ENCODE peak calls at places on chromosomes 2 and 18, in eight cellular contexts. One of them, this sample, is unnamed.

GRCh38 chr2:38691994-38692393 is 26.1 kb downstream of the GALM start:
- DNase-seq in adrenal gland: no peak
- DNase-seq in WERI-Rb-1: no peak
- DNase-seq in neural progenitor cell: no peak
- DNase-seq in breast epithelium: no peak
- DNase-seq in heart left ventricle: no peak
- DNase-seq in mucosa of descending colon: no peak
- DNase-seq in GM12865: no peak
- DNase-seq in this sample: no peak

GRCh38 chr2:95345415-95346235 is 48.5 kb downstream of the KCNIP3 start:
- DNase-seq in adrenal gland: peak; percentile 85
- DNase-seq in WERI-Rb-1: peak; percentile 89
- DNase-seq in neural progenitor cell: peak; percentile 89
- DNase-seq in breast epithelium: peak; percentile 77
- DNase-seq in heart left ventricle: peak; percentile 92
- DNase-seq in mucosa of descending colon: peak; percentile 89
- DNase-seq in GM12865: peak; percentile 61
- DNase-seq in this sample: peak; percentile 87

GRCh38 chr2:69693472-69694450 is 48.2 kb upstream of the ANXA4 start:
- DNase-seq in adrenal gland: no peak
- DNase-seq in WERI-Rb-1: no peak
- DNase-seq in neural progenitor cell: no peak
- DNase-seq in breast epithelium: no peak
- DNase-seq in heart left ventricle: no peak
- DNase-seq in mucosa of descending colon: peak; percentile 44
- DNase-seq in GM12865: peak; percentile 83
- DNase-seq in this sample: no peak

GRCh38 chr2:120759543-120760331 is 24.1 kb downstream of the GLI2 start:
- DNase-seq in adrenal gland: no peak
- DNase-seq in WERI-Rb-1: no peak
- DNase-seq in neural progenitor cell: no peak
- DNase-seq in breast epithelium: peak; percentile 7
- DNase-seq in heart left ventricle: peak; percentile 43
- DNase-seq in mucosa of descending colon: no peak
- DNase-seq in GM12865: no peak
- DNase-seq in this sample: no peak

GRCh38 chr2:6215053-6215452 is 522.9 kb downstream of the SOX11 start:
- DNase-seq in adrenal gland: no peak
- DNase-seq in WERI-Rb-1: no peak
- DNase-seq in neural progenitor cell: no peak
- DNase-seq in breast epithelium: no peak
- DNase-seq in heart left ventricle: no peak
- DNase-seq in mucosa of descending colon: no peak
- DNase-seq in GM12865: no peak
- DNase-seq in this sample: no peak

GRCh38 chr18:57768557-57769326 is 34.4 kb downstream of the ATP8B1 start:
- DNase-seq in adrenal gland: no peak
- DNase-seq in WERI-Rb-1: no peak
- DNase-seq in neural progenitor cell: no peak
- DNase-seq in breast epithelium: no peak
- DNase-seq in heart left ventricle: no peak
- DNase-seq in mucosa of descending colon: no peak
- DNase-seq in GM12865: no peak
- DNase-seq in this sample: no peak

GRCh38 chr2:188346059-188346458 is 54.4 kb downstream of the GULP1 start:
- DNase-seq in adrenal gland: no peak
- DNase-seq in WERI-Rb-1: no peak
- DNase-seq in neural progenitor cell: no peak
- DNase-seq in breast epithelium: no peak
- DNase-seq in heart left ventricle: no peak
- DNase-seq in mucosa of descending colon: no peak
- DNase-seq in GM12865: no peak
- DNase-seq in this sample: no peak

GRCh38 chr2:70613510-70613909 is 59.9 kb upstream of the TGFA start:
- DNase-seq in adrenal gland: no peak
- DNase-seq in WERI-Rb-1: peak; percentile 72
- DNase-seq in neural progenitor cell: no peak
- DNase-seq in breast epithelium: no peak
- DNase-seq in heart left ventricle: no peak
- DNase-seq in mucosa of descending colon: no peak
- DNase-seq in GM12865: no peak
- DNase-seq in this sample: no peak

GRCh38 chr2:224379210-224379609 is 22.7 kb downstream of the FAM124B start:
- DNase-seq in adrenal gland: no peak
- DNase-seq in WERI-Rb-1: no peak
- DNase-seq in neural progenitor cell: no peak
- DNase-seq in breast epithelium: no peak
- DNase-seq in heart left ventricle: no peak
- DNase-seq in mucosa of descending colon: no peak
- DNase-seq in GM12865: no peak
- DNase-seq in this sample: no peak

GRCh38 chr2:224382973-224383555 is 18.8 kb downstream of the FAM124B start:
- DNase-seq in adrenal gland: no peak
- DNase-seq in WERI-Rb-1: no peak
- DNase-seq in neural progenitor cell: no peak
- DNase-seq in breast epithelium: no peak
- DNase-seq in heart left ventricle: no peak
- DNase-seq in mucosa of descending colon: no peak
- DNase-seq in GM12865: no peak
- DNase-seq in this sample: no peak

GRCh38 chr2:224379986-224380385 is 21.9 kb downstream of the FAM124B start:
- DNase-seq in adrenal gland: peak; percentile 31
- DNase-seq in WERI-Rb-1: no peak
- DNase-seq in neural progenitor cell: no peak
- DNase-seq in breast epithelium: no peak
- DNase-seq in heart left ventricle: no peak
- DNase-seq in mucosa of descending colon: no peak
- DNase-seq in GM12865: no peak
- DNase-seq in this sample: no peak

GRCh38 chr2:224381913-224382647 is 19.8 kb downstream of the FAM124B start:
- DNase-seq in adrenal gland: no peak
- DNase-seq in WERI-Rb-1: no peak
- DNase-seq in neural progenitor cell: no peak
- DNase-seq in breast epithelium: no peak
- DNase-seq in heart left ventricle: no peak
- DNase-seq in mucosa of descending colon: no peak
- DNase-seq in GM12865: no peak
- DNase-seq in this sample: no peak

DNA sequence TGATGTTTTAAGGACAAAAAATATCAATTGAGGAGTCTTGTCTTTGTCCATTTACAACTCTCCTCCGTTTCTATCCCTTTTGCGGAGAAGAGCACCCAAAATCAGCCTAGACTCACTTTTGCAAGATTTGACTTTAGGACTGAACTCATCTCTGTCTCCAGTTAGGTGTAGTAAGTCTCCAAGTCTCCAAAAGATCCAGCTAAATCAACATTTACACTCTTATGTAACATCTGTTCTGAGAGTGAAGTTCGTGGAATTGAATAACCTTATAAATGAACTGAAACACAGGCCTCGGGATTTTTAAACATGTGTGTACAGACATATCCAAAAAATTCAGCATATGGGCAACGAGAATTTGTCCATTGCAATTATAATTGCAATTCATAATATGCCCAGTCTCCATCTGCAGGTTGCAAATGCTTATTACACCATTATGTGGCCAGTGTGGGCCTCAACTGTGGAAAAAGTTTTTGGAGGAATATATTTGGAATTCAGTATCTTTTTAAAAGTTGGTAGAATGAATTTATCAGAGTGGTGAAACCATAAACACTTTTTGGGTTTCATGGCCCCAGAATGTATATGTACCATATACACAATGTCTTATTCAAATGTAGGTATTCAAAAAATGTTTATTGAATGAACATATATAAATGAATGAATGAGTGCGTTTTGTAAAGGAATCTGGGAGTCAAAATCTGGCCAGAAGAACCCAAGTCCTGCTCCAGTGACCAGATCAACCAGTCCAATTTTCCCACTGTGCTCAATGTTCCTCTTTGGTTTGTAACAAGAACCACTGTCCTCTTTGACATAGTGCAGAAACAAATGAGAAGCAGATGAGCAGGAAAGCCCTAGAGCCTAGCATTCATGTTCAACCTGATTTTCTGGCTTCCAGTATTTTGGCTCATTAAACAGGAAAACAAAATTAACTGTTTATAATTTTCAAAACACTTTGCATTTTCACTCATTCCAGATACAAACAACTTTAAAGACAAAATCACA is 23.5 kb downstream of the FAM124B start:
- DNase-seq in adrenal gland: no peak
- DNase-seq in WERI-Rb-1: no peak
- DNase-seq in neural progenitor cell: no peak
- DNase-seq in breast epithelium: no peak
- DNase-seq in heart left ventricle: no peak
- DNase-seq in mucosa of descending colon: no peak
- DNase-seq in GM12865: no peak
- DNase-seq in this sample: no peak
- TF ChIP-seq CTCF in adrenal gland: no peak
- TF ChIP-seq CTCF in WERI-Rb-1: no peak
- TF ChIP-seq CTCF in neural progenitor cell: peak; percentile 17
- TF ChIP-seq CTCF in breast epithelium: no peak
- TF ChIP-seq CTCF in heart left ventricle: no peak
- TF ChIP-seq CTCF in mucosa of descending colon: no peak
- TF ChIP-seq CTCF in GM12865: no peak
- TF ChIP-seq CTCF in this sample: no peak

GRCh38 chr2:177296047-177296446 is 31.5 kb upstream of the NFE2L2 start:
- DNase-seq in adrenal gland: no peak
- DNase-seq in WERI-Rb-1: no peak
- DNase-seq in neural progenitor cell: no peak
- DNase-seq in breast epithelium: no peak
- DNase-seq in heart left ventricle: no peak
- DNase-seq in mucosa of descending colon: no peak
- DNase-seq in GM12865: peak; percentile 57
- DNase-seq in this sample: no peak
- TF ChIP-seq CTCF in adrenal gland: peak; percentile 49
- TF ChIP-seq CTCF in WERI-Rb-1: no peak
- TF ChIP-seq CTCF in neural progenitor cell: peak; percentile 31
- TF ChIP-seq CTCF in breast epithelium: no peak
- TF ChIP-seq CTCF in heart left ventricle: peak; percentile 50
- TF ChIP-seq CTCF in mucosa of descending colon: no peak
- TF ChIP-seq CTCF in GM12865: peak; percentile 15
- TF ChIP-seq CTCF in this sample: no peak

GRCh38 chr2:192551760-192552159 is 357.0 kb upstream of the TMEFF2 start:
- DNase-seq in adrenal gland: no peak
- DNase-seq in WERI-Rb-1: no peak
- DNase-seq in neural progenitor cell: peak; percentile 3
- DNase-seq in breast epithelium: no peak
- DNase-seq in heart left ventricle: no peak
- DNase-seq in mucosa of descending colon: no peak
- DNase-seq in GM12865: no peak
- DNase-seq in this sample: no peak
- TF ChIP-seq CTCF in adrenal gland: no peak
- TF ChIP-seq CTCF in WERI-Rb-1: no peak
- TF ChIP-seq CTCF in neural progenitor cell: no peak
- TF ChIP-seq CTCF in breast epithelium: no peak
- TF ChIP-seq CTCF in heart left ventricle: no peak
- TF ChIP-seq CTCF in mucosa of descending colon: no peak
- TF ChIP-seq CTCF in GM12865: no peak
- TF ChIP-seq CTCF in this sample: no peak

GRCh38 chr18:52339891-52340371 is at the start of gene DCC:
- DNase-seq in adrenal gland: peak; percentile 16
- DNase-seq in WERI-Rb-1: peak; percentile 91
- DNase-seq in neural progenitor cell: peak; percentile 87
- DNase-seq in breast epithelium: no peak
- DNase-seq in heart left ventricle: no peak
- DNase-seq in mucosa of descending colon: peak; percentile 50
- DNase-seq in GM12865: peak; percentile 54
- DNase-seq in this sample: peak; percentile 54
- TF ChIP-seq CTCF in adrenal gland: peak; percentile 24
- TF ChIP-seq CTCF in WERI-Rb-1: peak; percentile 97
- TF ChIP-seq CTCF in neural progenitor cell: peak; percentile 63
- TF ChIP-seq CTCF in breast epithelium: no peak
- TF ChIP-seq CTCF in heart left ventricle: peak; percentile 41
- TF ChIP-seq CTCF in mucosa of descending colon: no peak
- TF ChIP-seq CTCF in GM12865: peak; percentile 38
- TF ChIP-seq CTCF in this sample: peak; percentile 23

GRCh38 chr2:154402138-154402714 is 296.3 kb upstream of the KCNJ3 start:
- DNase-seq in adrenal gland: no peak
- DNase-seq in WERI-Rb-1: no peak
- DNase-seq in neural progenitor cell: peak; percentile 39
- DNase-seq in breast epithelium: no peak
- DNase-seq in heart left ventricle: no peak
- DNase-seq in mucosa of descending colon: no peak
- DNase-seq in GM12865: peak; percentile 5
- DNase-seq in this sample: no peak
- TF ChIP-seq CTCF in adrenal gland: no peak
- TF ChIP-seq CTCF in WERI-Rb-1: peak; percentile 13
- TF ChIP-seq CTCF in neural progenitor cell: peak; percentile 64
- TF ChIP-seq CTCF in breast epithelium: peak; percentile 11
- TF ChIP-seq CTCF in heart left ventricle: peak; percentile 37
- TF ChIP-seq CTCF in mucosa of descending colon: no peak
- TF ChIP-seq CTCF in GM12865: peak; percentile 27
- TF ChIP-seq CTCF in this sample: peak; percentile 43